ENCODE peak calls at places on chromosome 15, in six cellular contexts. I is GM12878, B is upper lobe of left lung, E is cardiac muscle cell, O is GM12865, Q is BE2C. R is an unnamed sample.

GRCh38 chr15:40233727-40234577 is 4.9 kb upstream of the PAK6 start:
- DNase-seq in E (no peak), Q (no peak), O (no peak), I (no peak), B (no peak), R (no peak)

GRCh38 chr15:89399390-89400120 is 64.9 kb upstream of the POLG start:
- DNase-seq in B (no peak), Q (peak), E (peak), O (peak), I (no peak), R (no peak)

GRCh38 chr15:33934896-33935295 is 33.4 kb upstream of the CHRM5 start:
- DNase-seq in E (no peak), Q (no peak), O (no peak), I (no peak), B (no peak), R (no peak)

GRCh38 chr15:40932146-40932545 is 3.0 kb downstream of the DLL4 start:
- DNase-seq in O (peak), B (peak), Q (no peak), I (no peak), E (no peak), R (no peak)

GRCh38 chr15:85485956-85486567 is 105.7 kb downstream of the AKAP13 start:
- DNase-seq in E (peak), O (peak), B (peak), I (peak), Q (peak), R (peak)

GRCh38 chr15:68972201-68973065 is 42.1 kb upstream of the NOX5 start:
- DNase-seq in I (no peak), E (no peak), O (no peak), B (no peak), Q (no peak), R (no peak)

GRCh38 chr15:67164811-67165652 is 89.4 kb downstream of the AAGAB start:
- DNase-seq in O (no peak), B (peak), I (no peak), Q (no peak), E (peak), R (no peak)

GRCh38 chr15:59026207-59026606 is 38.7 kb downstream of the RNF111 start:
- DNase-seq in O (no peak), E (no peak), B (no peak), I (no peak), Q (no peak), R (no peak)

GRCh38 chr15:69289312-69290146 is 9.2 kb upstream of the PAQR5 start:
- DNase-seq in O (no peak), I (no peak), E (no peak), Q (no peak), B (no peak), R (no peak)

GRCh38 chr15:100042558-100042957 is 299.2 kb downstream of the ADAMTS17 start:
- DNase-seq in B (no peak), I (no peak), E (no peak), Q (no peak), O (no peak), R (no peak)

GRCh38 chr15:33600161-33600560 is 289.4 kb downstream of the RYR3 start:
- DNase-seq in B (no peak), Q (no peak), I (no peak), O (no peak), E (no peak), R (no peak)

GRCh38 chr15:83904107-83904720 is 250.3 kb downstream of the ADAMTSL3 start:
- DNase-seq in O (no peak), E (peak), I (no peak), B (no peak), Q (no peak), R (no peak)

GRCh38 chr15:32838338-32838737 is 120.5 kb downstream of the GREM1 start:
- DNase-seq in B (no peak), I (no peak), O (no peak), E (no peak), Q (no peak), R (no peak)

GRCh38 chr15:60370804-60371700 is 26.7 kb downstream of the ANXA2 start:
- DNase-seq in Q (peak), O (no peak), I (no peak), B (peak), E (no peak), R (peak)

GRCh38 chr15:43423793-43424192 is 52.9 kb downstream of the TUBGCP4 start:
- DNase-seq in Q (no peak), E (no peak), O (no peak), I (no peak), B (no peak), R (no peak)

GRCh38 chr15:68812069-68812468 is 8.6 kb downstream of the ANP32A start:
- DNase-seq in E (no peak), I (no peak), Q (no peak), O (no peak), B (no peak), R (no peak)

GRCh38 chr15:75648156-75649000 is 666 bp downstream of the SNX33 start:
- DNase-seq in Q (no peak), E (peak), I (no peak), O (no peak), B (peak), R (peak)

GRCh38 chr15:98315951-98316350 is 332.4 kb upstream of the IGF1R start:
- DNase-seq in O (no peak), Q (no peak), B (no peak), I (no peak), E (no peak), R (no peak)

GRCh38 chr15:34616613-34617012 is 33.2 kb upstream of the GOLGA8B start:
- DNase-seq in Q (peak), E (peak), O (peak), B (no peak), I (no peak), R (no peak)

GRCh38 chr15:31338318-31338878 is 11.8 kb downstream of the KLF13 start:
- DNase-seq in E (no peak), B (no peak), O (peak), I (no peak), Q (no peak), R (no peak)
- H3K4me3 ChIP-seq in E (no peak), B (peak), O (peak), I (peak), Q (no peak), R (no peak)

GRCh38 chr15:28021281-28022039 is 77.7 kb downstream of the OCA2 start:
- DNase-seq in B (peak), Q (peak), I (no peak), O (peak), E (peak), R (peak)
- TF ChIP-seq CTCF in B (peak), Q (peak), I (no peak), O (no peak), E (peak), R (peak)

GRCh38 chr15:58019503-58020376 is 45.8 kb downstream of the ALDH1A2 start:
- DNase-seq in E (no peak), B (no peak), O (no peak), I (no peak), Q (no peak), R (no peak)
- H3K4me3 ChIP-seq in E (no peak), B (no peak), O (no peak), I (no peak), Q (no peak), R (no peak)

GRCh38 chr15:28907338-28907961 is 21.7 kb downstream of the APBA2 start:
- DNase-seq in B (peak), O (no peak), E (no peak), I (no peak), Q (no peak), R (no peak)
- TF ChIP-seq CTCF in B (no peak), O (no peak), E (no peak), I (no peak), Q (no peak), R (no peak)

DNA sequence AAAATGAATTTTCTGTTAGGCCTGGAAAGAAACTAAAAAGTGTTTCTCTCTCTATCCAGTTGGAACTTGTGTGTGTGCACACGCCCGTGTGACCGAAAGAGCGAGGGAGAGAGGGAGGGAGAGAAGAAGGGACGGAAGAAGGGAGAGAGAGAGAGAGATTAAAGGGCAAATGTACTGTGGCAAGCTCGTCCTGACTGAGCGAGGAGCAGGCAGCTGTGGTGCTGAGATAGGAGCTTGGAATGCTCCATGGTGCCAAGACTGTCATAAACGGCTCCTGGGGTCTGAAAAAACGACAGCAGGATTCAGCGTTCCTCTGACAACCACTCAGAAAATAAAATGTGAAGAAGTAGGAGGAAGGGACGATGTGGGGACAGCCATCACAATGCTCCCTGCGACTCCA is 276.0 kb downstream of the SV2B start:
- DNase-seq in O (no peak), B (no peak), E (no peak), I (no peak), Q (no peak), R (no peak)
- H3K4me3 ChIP-seq in O (no peak), B (no peak), E (no peak), I (no peak), Q (no peak), R (no peak)